ENCODE peak calls at places on chromosomes 3 and 15, in seven cellular contexts. U is spleen, H is esophagus squamous epithelium, X is Peyer's patch, K is adipocyte, A is cardiac muscle cell, I is PC-9. B is an unnamed sample. For H3K36me3 and H3K27me3, the result is how much of the 10 kb centered on the place peaks cover.

GRCh38 chr3:197406266-197406665 is 107.9 kb upstream of the DLG1 start:
- DNase-seq in U (peak), H (no peak), X (no peak), K (no peak), A (no peak), I (no peak), B (no peak)

GRCh38 chr15:90064931-90065681 is 37.2 kb downstream of the IDH2 start:
- DNase-seq in U (peak), H (no peak), X (no peak), K (no peak), A (peak), I (no peak), B (no peak)

GRCh38 chr3:9934235-9934621 is 594 bp downstream of the CRELD1 start:
- DNase-seq in U (peak), H (no peak), X (peak), K (peak), A (no peak), I (no peak), B (no peak)

GRCh38 chr3:127482216-127483004 is 108.1 kb downstream of the TPRA1 start:
- DNase-seq in U (peak), H (no peak), X (no peak), K (peak), A (no peak), I (no peak), B (no peak)

GRCh38 chr3:87333393-87333892 is 57.1 kb upstream of the POU1F1 start:
- DNase-seq in U (no peak), H (no peak), X (no peak), K (peak), A (no peak), I (peak), B (no peak)

GRCh38 chr3:115792206-115792955 is 169.1 kb downstream of the GAP43 start:
- DNase-seq in U (no peak), H (no peak), X (no peak), K (no peak), A (no peak), I (peak), B (no peak)

GRCh38 chr15:60962087-60962486 is 267.0 kb downstream of the RORA start:
- DNase-seq in U (no peak), H (no peak), X (no peak), K (no peak), A (no peak), I (no peak), B (no peak)

GRCh38 chr3:134606033-134607025 is 44.5 kb downstream of the KY start:
- DNase-seq in U (no peak), H (no peak), X (no peak), K (no peak), A (no peak), I (no peak), B (no peak)

GRCh38 chr3:166444336-166444735 is 607.1 kb upstream of the BCHE start:
- DNase-seq in U (no peak), H (no peak), X (no peak), K (no peak), A (no peak), I (no peak), B (no peak)

GRCh38 chr3:158725348-158725966 is 6.8 kb downstream of the RARRES1 start:
- DNase-seq in U (no peak), H (no peak), X (no peak), K (peak), A (no peak), I (peak), B (no peak)

GRCh38 chr3:185225080-185225479 is 28.8 kb downstream of the EHHADH start:
- DNase-seq in U (no peak), H (no peak), X (no peak), K (no peak), A (no peak), I (no peak), B (no peak)

GRCh38 chr3:102478160-102478559 is 43.3 kb downstream of the ZPLD1 start:
- DNase-seq in U (no peak), H (no peak), X (no peak), K (no peak), A (no peak), I (no peak), B (no peak)

GRCh38 chr15:74319138-74319460 is 48.3 kb downstream of the CYP11A1 start:
- DNase-seq in U (no peak), H (no peak), X (no peak), K (no peak), A (no peak), I (no peak), B (no peak)

GRCh38 chr3:11499144-11499543 is 144.6 kb downstream of the VGLL4 start:
- DNase-seq in U (no peak), H (no peak), X (no peak), K (peak), A (no peak), I (peak), B (no peak)

GRCh38 chr3:16884748-16885587 is at the start of gene PLCL2:
- DNase-seq in U (peak), H (no peak), X (peak), K (peak), A (peak), I (peak), B (no peak)

GRCh38 chr15:32844118-32844711 is 126.4 kb downstream of the GREM1 start:
- DNase-seq in U (no peak), H (no peak), X (no peak), K (peak), A (peak), I (no peak), B (no peak)

GRCh38 chr3:79344876-79345871 is 422.6 kb downstream of the ROBO1 start:
- DNase-seq in U (no peak), H (no peak), X (no peak), K (no peak), A (peak), I (no peak), B (no peak)

GRCh38 chr15:80547264-80547663 is 143.1 kb downstream of the ARNT2 start:
- DNase-seq in U (no peak), H (no peak), X (no peak), K (peak), A (no peak), I (no peak), B (no peak)

GRCh38 chr3:66385066-66385465 is 115.8 kb downstream of the LRIG1 start:
- DNase-seq in U (no peak), H (no peak), X (no peak), K (no peak), A (no peak), I (no peak), B (no peak)

GRCh38 chr3:66383023-66383422 is 117.8 kb downstream of the LRIG1 start:
- DNase-seq in U (no peak), H (no peak), X (no peak), K (no peak), A (no peak), I (no peak), B (no peak)

GRCh38 chr3:66382142-66382541 is 118.7 kb downstream of the LRIG1 start:
- DNase-seq in U (no peak), H (no peak), X (no peak), K (no peak), A (no peak), I (no peak), B (no peak)

GRCh38 chr3:66386011-66386924 is 114.6 kb downstream of the LRIG1 start:
- DNase-seq in U (no peak), H (no peak), X (peak), K (no peak), A (no peak), I (no peak), B (no peak)

DNA sequence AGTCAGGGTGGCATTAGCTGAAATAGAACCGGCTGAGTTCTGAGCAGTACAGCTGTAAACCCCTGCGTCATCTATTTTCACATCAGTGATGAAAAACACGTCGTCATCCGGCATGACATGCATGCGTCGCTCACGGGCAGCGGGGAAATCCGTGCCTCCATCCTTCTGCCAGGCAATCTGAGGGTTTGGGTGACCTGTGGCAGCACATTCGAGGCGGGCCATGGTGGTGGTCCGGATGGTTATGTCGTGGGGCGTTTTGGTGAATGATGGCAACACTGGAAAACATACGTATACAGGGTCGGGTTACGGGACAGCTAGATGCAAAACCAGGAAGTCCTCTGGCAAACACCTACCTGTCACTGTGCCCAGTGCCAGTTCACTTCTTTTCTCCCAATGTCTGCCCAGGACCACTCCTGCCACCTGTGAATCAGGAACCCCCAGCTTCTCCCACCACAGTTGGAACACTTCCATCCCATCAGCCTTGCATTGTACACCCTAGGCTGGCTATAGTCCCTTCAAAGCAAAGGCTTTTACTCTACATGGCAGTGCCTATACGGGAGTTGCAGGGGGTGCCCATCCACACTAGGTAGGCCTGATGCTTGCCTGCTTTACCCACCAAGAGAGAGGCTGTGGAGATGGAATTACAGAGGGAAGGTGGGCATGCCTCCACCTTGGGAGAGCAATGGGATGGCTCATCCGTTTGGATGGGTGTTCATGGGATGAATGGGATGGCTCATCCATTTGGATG is 116.7 kb downstream of the LRIG1 start:
- DNase-seq in U (no peak), H (no peak), X (no peak), K (no peak), A (no peak), I (no peak), B (no peak)
- H3K36me3 ChIP-seq in U (half or more), H (under half), X (under half), K (half or more), A (under half), I (under half), B (half or more)

GRCh38 chr15:68449389-68449788 is 17.4 kb upstream of the ITGA11 start:
- DNase-seq in U (no peak), H (no peak), X (no peak), K (no peak), A (no peak), I (no peak), B (no peak)

GRCh38 chr15:68450192-68450591 is 18.2 kb upstream of the ITGA11 start:
- DNase-seq in U (no peak), H (no peak), X (no peak), K (no peak), A (no peak), I (no peak), B (no peak)

GRCh38 chr15:68447209-68447608 is 15.2 kb upstream of the ITGA11 start:
- DNase-seq in U (no peak), H (no peak), X (no peak), K (no peak), A (no peak), I (no peak), B (no peak)

GRCh38 chr15:68445351-68445750 is 13.4 kb upstream of the ITGA11 start:
- DNase-seq in U (no peak), H (no peak), X (no peak), K (peak), A (no peak), I (no peak), B (no peak)

DNA sequence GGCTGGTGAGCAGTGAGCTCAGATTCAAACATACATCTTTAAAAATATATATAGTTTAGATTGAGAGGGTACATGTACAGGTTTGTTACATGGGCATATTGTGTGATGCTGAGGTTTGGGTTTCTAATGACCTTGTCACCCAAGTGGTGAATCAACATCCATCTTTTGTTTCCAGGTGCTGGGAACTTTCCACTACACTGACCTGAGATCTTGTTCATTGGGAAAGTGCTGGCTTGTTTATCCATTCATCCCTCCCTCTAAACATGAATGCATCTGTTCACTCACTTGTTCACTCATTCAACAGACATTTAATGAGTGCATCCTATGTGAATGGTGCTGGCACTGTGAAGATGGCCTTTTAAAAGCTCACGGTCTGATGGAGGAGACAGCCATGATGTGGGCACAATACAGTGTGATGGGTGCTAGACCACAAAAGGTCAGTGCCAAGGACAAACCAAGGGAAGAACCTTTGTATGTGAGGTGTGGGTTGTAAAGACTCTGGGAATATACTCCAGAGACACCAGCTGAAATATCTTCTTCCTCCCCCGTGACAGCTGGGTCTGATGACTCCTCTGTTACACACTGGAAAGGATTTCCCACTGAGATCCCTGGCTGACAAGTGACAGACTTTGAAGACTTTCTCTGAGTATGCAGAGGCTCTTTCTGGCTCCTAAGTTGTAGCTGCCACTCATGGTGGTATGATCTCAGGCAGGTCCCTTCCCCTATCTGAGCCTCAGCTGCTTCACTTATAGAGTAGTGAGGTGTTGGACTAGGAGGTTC is 16.2 kb upstream of the ITGA11 start:
- DNase-seq in U (no peak), H (no peak), X (no peak), K (no peak), A (no peak), I (no peak), B (no peak)
- H3K27me3 ChIP-seq in U (under half), H (under half), X (under half), K (under half), A (under half), I (under half), B (under half)

GRCh38 chr15:78895411-78895810 is 22.7 kb downstream of the MORF4L1 start:
- DNase-seq in U (no peak), H (no peak), X (no peak), K (no peak), A (no peak), I (no peak), B (no peak)
- H3K36me3 ChIP-seq in U (half or more), H (under half), X (under half), K (half or more), A (half or more), I (half or more), B (under half)

DNA sequence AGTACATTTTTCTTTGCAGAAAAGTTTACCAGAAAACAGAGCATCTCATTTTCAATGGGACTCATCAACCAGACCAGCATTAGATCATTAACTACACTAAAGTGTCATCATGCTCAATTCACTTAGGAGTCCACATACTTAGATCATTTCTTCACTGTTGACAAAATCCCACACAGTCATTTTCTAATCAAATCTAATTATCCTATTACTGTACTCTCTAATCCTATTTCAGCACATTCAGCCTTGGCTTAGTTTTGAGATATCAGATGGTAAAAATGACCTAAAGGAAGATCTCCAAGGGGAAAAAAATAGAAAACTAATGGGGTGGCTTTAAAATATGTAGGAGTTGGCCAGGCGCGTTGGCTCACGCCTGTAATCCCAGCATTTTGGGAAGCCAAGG is 5.2 kb upstream of the CTXN2 start:
- DNase-seq in U (no peak), H (no peak), X (no peak), K (no peak), A (no peak), I (no peak), B (no peak)
- H3K27me3 ChIP-seq in U (under half), H (under half), X (under half), K (under half), A (under half), I (under half), B (under half)

B was measured in iPS DF 6.9.